ENCODE peak calls at places on chromosomes 7 and 10, in four cellular contexts. One of them, this sample, is unnamed.

GRCh38 chr10:51918451-51918850 is 219.1 kb upstream of the CSTF2T start:
- DNase-seq in H1: no peak
- DNase-seq in HepG2: no peak
- DNase-seq in K562: no peak
- DNase-seq in this sample: no peak

GRCh38 chr7:6392712-6393666 is 54.8 kb downstream of the DAGLB start:
- DNase-seq in H1: no peak
- DNase-seq in HepG2: no peak
- DNase-seq in K562: peak; percentile 75
- DNase-seq in this sample: peak; percentile 81

GRCh38 chr10:43336641-43337318 is 34.7 kb upstream of the FXYD4 start:
- DNase-seq in H1: no peak
- DNase-seq in HepG2: no peak
- DNase-seq in K562: no peak
- DNase-seq in this sample: peak; percentile 76

GRCh38 chr10:46551701-46552525 is 4.5 kb downstream of the GPRIN2 start:
- DNase-seq in H1: no peak
- DNase-seq in HepG2: no peak
- DNase-seq in K562: no peak
- DNase-seq in this sample: no peak

GRCh38 chr7:69624431-69624830 is 26.2 kb downstream of the AUTS2 start:
- DNase-seq in HepG2: no peak
- DNase-seq in K562: no peak
- DNase-seq in H1: no peak
- DNase-seq in this sample: no peak

GRCh38 chr7:128387216-128387615 is 22.6 kb downstream of the IMPDH1 start:
- DNase-seq in K562: no peak
- DNase-seq in HepG2: no peak
- DNase-seq in H1: no peak
- DNase-seq in this sample: no peak

GRCh38 chr7:64312826-64313225 is 935 bp upstream of the ZNF736 start:
- DNase-seq in H1: no peak
- DNase-seq in HepG2: no peak
- DNase-seq in K562: no peak
- DNase-seq in this sample: no peak

GRCh38 chr10:112269266-112269665 is 13.9 kb upstream of the TECTB start:
- DNase-seq in H1: no peak
- DNase-seq in HepG2: no peak
- DNase-seq in K562: no peak
- DNase-seq in this sample: no peak

GRCh38 chr7:1434891-1435670 is 24.2 kb downstream of the MICALL2 start:
- DNase-seq in K562: no peak
- DNase-seq in HepG2: no peak
- DNase-seq in H1: no peak
- DNase-seq in this sample: no peak

GRCh38 chr10:123595661-123596060 is 70.5 kb upstream of the GPR26 start:
- DNase-seq in HepG2: no peak
- DNase-seq in H1: no peak
- DNase-seq in K562: no peak
- DNase-seq in this sample: no peak

GRCh38 chr7:100483728-100484635 is at the start of gene NYAP1:
- DNase-seq in K562: peak; percentile 94
- DNase-seq in HepG2: no peak
- DNase-seq in H1: no peak
- DNase-seq in this sample: peak; percentile 53

GRCh38 chr10:48633381-48634197 is 28.7 kb upstream of the ARHGAP22 start:
- DNase-seq in H1: no peak
- DNase-seq in HepG2: no peak
- DNase-seq in K562: no peak
- DNase-seq in this sample: no peak

GRCh38 chr10:30865141-30865926 is 166.3 kb downstream of the ZNF438 start:
- DNase-seq in K562: no peak
- DNase-seq in HepG2: no peak
- DNase-seq in H1: no peak
- DNase-seq in this sample: no peak

GRCh38 chr10:15222511-15222910 is 54.0 kb upstream of the NMT2 start:
- DNase-seq in H1: no peak
- DNase-seq in HepG2: no peak
- DNase-seq in K562: no peak
- DNase-seq in this sample: no peak

GRCh38 chr10:34922138-34922537 is 107.0 kb upstream of the PARD3 start:
- DNase-seq in H1: no peak
- DNase-seq in K562: no peak
- DNase-seq in HepG2: no peak
- DNase-seq in this sample: no peak
- TF ChIP-seq CEBPB in H1: no peak
- TF ChIP-seq CEBPB in K562: no peak
- TF ChIP-seq CEBPB in HepG2: no peak
- TF ChIP-seq CEBPB in this sample: no peak

GRCh38 chr7:76121044-76121443 is 73.1 kb downstream of the MDH2 start:
- DNase-seq in H1: no peak
- DNase-seq in HepG2: peak; percentile 54
- DNase-seq in K562: no peak
- DNase-seq in this sample: no peak
- TF ChIP-seq RNF2 in H1: no peak
- TF ChIP-seq RNF2 in HepG2: no peak
- TF ChIP-seq RNF2 in K562: no peak
- TF ChIP-seq RNF2 in this sample: no peak

DNA sequence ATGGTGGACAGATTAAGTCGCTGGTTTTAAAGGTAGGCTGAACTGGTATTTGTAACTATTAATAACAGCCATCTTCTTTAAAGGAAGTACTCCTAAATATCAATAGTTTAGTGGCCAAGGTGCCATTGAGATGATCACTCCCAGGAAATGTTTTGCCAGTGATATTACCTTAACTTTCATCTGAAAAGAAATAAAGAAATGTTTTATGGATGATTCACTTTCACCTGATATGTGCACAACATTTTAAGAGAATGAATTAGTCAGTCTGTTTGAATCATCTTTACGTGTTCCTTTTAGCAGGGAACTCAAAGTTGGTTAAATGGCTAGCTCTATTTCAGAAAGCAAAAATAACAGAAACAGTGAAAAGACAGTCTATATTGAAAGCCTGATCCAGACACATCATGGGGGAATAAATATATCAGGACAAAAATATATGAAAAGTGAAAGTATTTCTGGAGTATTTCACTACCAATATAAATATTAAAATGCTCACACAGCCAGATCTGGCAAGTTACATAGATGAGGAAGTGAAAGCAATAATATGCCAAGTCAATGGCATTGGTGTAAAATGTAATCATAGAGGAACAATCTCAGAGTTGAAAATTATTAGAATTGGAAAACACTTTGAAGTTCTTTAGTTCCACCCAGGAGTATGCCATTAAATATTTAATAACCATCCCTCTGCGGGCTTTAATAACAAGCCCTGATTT is 20.8 kb downstream of the MET start:
- DNase-seq in K562: no peak
- DNase-seq in HepG2: no peak
- DNase-seq in H1: no peak
- DNase-seq in this sample: no peak
- TF ChIP-seq CEBPB in K562: no peak
- TF ChIP-seq CEBPB in HepG2: no peak
- TF ChIP-seq CEBPB in H1: no peak
- TF ChIP-seq CEBPB in this sample: no peak

GRCh38 chr10:29127731-29128130 is 161.1 kb upstream of the LYZL1 start:
- DNase-seq in H1: no peak
- DNase-seq in K562: no peak
- DNase-seq in HepG2: no peak
- DNase-seq in this sample: no peak
- TF ChIP-seq RNF2 in H1: no peak
- TF ChIP-seq RNF2 in K562: no peak
- TF ChIP-seq RNF2 in HepG2: no peak
- TF ChIP-seq RNF2 in this sample: no peak

GRCh38 chr10:71465576-71466252 is 69.0 kb downstream of the CDH23 start:
- DNase-seq in H1: no peak
- DNase-seq in HepG2: no peak
- DNase-seq in K562: no peak
- DNase-seq in this sample: no peak

GRCh38 chr10:71466330-71466729 is 69.6 kb downstream of the CDH23 start:
- DNase-seq in K562: no peak
- DNase-seq in H1: no peak
- DNase-seq in HepG2: no peak
- DNase-seq in this sample: no peak

GRCh38 chr10:71468363-71469094 is 71.8 kb downstream of the CDH23 start:
- DNase-seq in HepG2: no peak
- DNase-seq in K562: no peak
- DNase-seq in H1: no peak
- DNase-seq in this sample: no peak

GRCh38 chr10:71467569-71468362 is 71.0 kb downstream of the CDH23 start:
- DNase-seq in HepG2: no peak
- DNase-seq in H1: no peak
- DNase-seq in K562: no peak
- DNase-seq in this sample: no peak

GRCh38 chr10:71467161-71467560 is 70.4 kb downstream of the CDH23 start:
- DNase-seq in K562: no peak
- DNase-seq in H1: no peak
- DNase-seq in HepG2: no peak
- DNase-seq in this sample: no peak
- TF ChIP-seq CEBPB in K562: no peak
- TF ChIP-seq CEBPB in H1: no peak
- TF ChIP-seq CEBPB in HepG2: no peak
- TF ChIP-seq CEBPB in this sample: no peak

DNA sequence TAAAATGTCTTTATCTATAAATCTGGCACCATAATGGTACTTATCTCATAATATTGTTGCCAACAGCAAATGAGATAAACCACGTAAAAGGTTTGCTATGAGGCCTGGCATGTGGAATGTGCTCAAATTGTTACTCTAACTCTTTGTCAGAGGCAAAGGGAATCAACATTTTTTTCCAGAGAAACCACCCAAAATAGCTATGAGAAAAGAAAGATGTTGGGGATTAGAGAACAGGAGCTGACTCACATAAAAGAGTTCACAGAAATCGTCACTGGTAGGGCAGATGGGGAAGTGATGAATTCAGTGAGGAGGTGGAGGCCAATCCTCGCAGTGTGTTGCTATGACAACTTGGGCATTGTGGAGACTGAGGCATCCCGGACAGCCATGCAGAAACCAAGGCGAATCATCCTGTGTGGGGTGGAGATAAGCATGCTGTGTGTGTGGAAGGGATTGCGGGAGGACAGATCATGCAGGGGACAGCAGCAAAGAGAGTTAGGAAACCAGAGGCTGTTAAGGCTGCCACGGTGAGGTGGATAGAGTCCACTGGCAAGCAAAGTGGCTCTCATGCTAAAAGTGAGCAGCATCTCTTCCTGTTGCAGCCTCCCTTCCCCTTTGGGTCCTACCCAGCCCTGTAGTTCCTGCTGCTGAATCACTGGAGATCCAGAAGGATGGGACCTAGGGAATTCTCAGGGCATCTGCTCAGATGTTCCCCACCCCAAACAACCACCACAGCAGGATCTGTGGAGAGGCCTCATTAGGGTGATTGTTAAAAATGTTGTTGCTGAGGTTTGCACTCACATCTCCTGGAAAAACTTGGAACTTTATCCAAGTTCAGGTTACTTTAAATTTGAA is 103.9 kb downstream of the CUBN start:
- DNase-seq in HepG2: peak; percentile 17
- DNase-seq in K562: no peak
- DNase-seq in H1: no peak
- DNase-seq in this sample: no peak
- TF ChIP-seq RNF2 in HepG2: no peak
- TF ChIP-seq RNF2 in K562: no peak
- TF ChIP-seq RNF2 in H1: no peak
- TF ChIP-seq RNF2 in this sample: no peak

GRCh38 chr7:151592330-151592729 is 72.6 kb upstream of the RHEB start:
- DNase-seq in K562: no peak
- DNase-seq in H1: no peak
- DNase-seq in HepG2: no peak
- DNase-seq in this sample: no peak

GRCh38 chr7:151590071-151590800 is 70.5 kb upstream of the RHEB start:
- DNase-seq in H1: no peak
- DNase-seq in HepG2: no peak
- DNase-seq in K562: no peak
- DNase-seq in this sample: no peak

GRCh38 chr7:151590801-151591771 is 71.4 kb upstream of the RHEB start:
- DNase-seq in H1: no peak
- DNase-seq in K562: no peak
- DNase-seq in HepG2: no peak
- DNase-seq in this sample: no peak

GRCh38 chr7:151591866-151592265 is 72.2 kb upstream of the RHEB start:
- DNase-seq in H1: no peak
- DNase-seq in HepG2: no peak
- DNase-seq in K562: no peak
- DNase-seq in this sample: no peak

DNA sequence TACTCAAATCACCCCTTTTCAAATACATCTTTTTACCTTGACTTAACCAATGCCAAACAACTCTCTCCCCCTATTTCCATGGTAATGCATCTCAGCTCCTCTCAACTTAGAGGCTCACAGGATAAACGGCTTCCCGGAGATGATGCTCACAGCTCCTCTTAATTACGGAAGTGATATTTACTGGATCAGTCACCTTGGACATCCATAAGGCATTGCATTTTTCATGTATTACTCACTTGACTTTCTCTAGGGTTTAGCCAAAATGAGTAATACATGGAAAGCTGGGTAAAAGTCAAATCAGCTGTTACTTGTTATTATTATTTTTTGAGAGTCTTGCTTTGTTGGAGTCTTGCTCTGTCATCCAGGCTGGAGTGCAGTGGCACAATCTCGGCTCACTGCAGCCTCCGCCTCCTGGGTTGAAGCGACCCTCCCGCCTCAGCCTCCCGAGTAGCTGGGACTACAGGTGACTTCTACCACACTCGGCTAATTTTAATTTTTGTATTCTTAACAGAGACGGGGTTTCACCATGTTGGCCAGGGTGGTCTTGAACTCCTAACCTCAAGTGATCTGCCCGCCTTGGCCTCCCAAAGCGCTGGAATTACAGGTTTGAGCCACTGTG is 73.3 kb upstream of the RHEB start:
- DNase-seq in HepG2: no peak
- DNase-seq in H1: no peak
- DNase-seq in K562: no peak
- DNase-seq in this sample: peak; percentile 65
- TF ChIP-seq CEBPB in HepG2: no peak
- TF ChIP-seq CEBPB in H1: no peak
- TF ChIP-seq CEBPB in K562: no peak
- TF ChIP-seq CEBPB in this sample: no peak

GRCh38 chr7:30116771-30117170 is 18.0 kb upstream of the MTURN start:
- DNase-seq in HepG2: no peak
- DNase-seq in H1: no peak
- DNase-seq in K562: no peak
- DNase-seq in this sample: no peak

GRCh38 chr7:30113144-30113543 is 21.6 kb upstream of the MTURN start:
- DNase-seq in HepG2: no peak
- DNase-seq in K562: no peak
- DNase-seq in H1: no peak
- DNase-seq in this sample: no peak

GRCh38 chr7:30115709-30116297 is 19.0 kb upstream of the MTURN start:
- DNase-seq in H1: no peak
- DNase-seq in HepG2: no peak
- DNase-seq in K562: no peak
- DNase-seq in this sample: no peak

GRCh38 chr7:30112103-30112713 is 22.6 kb upstream of the MTURN start:
- DNase-seq in K562: no peak
- DNase-seq in HepG2: no peak
- DNase-seq in H1: no peak
- DNase-seq in this sample: no peak

GRCh38 chr7:30114536-30115258 is 20.1 kb upstream of the MTURN start:
- DNase-seq in K562: no peak
- DNase-seq in HepG2: no peak
- DNase-seq in H1: no peak
- DNase-seq in this sample: no peak
- TF ChIP-seq RNF2 in K562: no peak
- TF ChIP-seq RNF2 in HepG2: no peak
- TF ChIP-seq RNF2 in H1: no peak
- TF ChIP-seq RNF2 in this sample: no peak